ENCODE peak calls at places on chromosome 18, in seven cellular contexts. W is IMR-90, Y is OCI-LY7, K is uterus, D is transverse colon, Q is AG04450, I is heart right ventricle. N is an unnamed sample.

GRCh38 chr18:10928971-10929373 is 220.4 kb downstream of the PIEZO2 start:
- DNase-seq in W (peak; percentile 97), Y (peak; percentile 16), K (no peak), D (no peak), Q (peak; percentile 86), I (no peak), N (no peak)

GRCh38 chr18:46042571-46043123 is 29.4 kb downstream of the PSTPIP2 start:
- DNase-seq in W (peak; percentile 52), Y (no peak), K (no peak), D (no peak), Q (no peak), I (no peak), N (no peak)

GRCh38 chr18:79982736-79983135 is 5.6 kb downstream of the TXNL4A start:
- DNase-seq in W (peak; percentile 55), Y (no peak), K (no peak), D (no peak), Q (no peak), I (no peak), N (no peak)

GRCh38 chr18:44758821-44759624 is 78.3 kb downstream of the SETBP1 start:
- DNase-seq in W (no peak), Y (peak; percentile 89), K (no peak), D (peak; percentile 39), Q (no peak), I (no peak), N (peak; percentile 1)

GRCh38 chr18:48660346-48661228 is 121.8 kb downstream of the CTIF start:
- DNase-seq in W (no peak), Y (no peak), K (peak; percentile 17), D (no peak), Q (no peak), I (no peak), N (no peak)

GRCh38 chr18:79932907-79933306 is 18.5 kb downstream of the SLC66A2 start:
- DNase-seq in W (no peak), Y (no peak), K (no peak), D (no peak), Q (no peak), I (no peak), N (no peak)

GRCh38 chr18:36127866-36128845 is 984 bp downstream of the SLC39A6 start:
- DNase-seq in W (peak; percentile 69), Y (no peak), K (no peak), D (peak; percentile 15), Q (no peak), I (peak; percentile 14), N (no peak)

GRCh38 chr18:79531926-79532689 is 136.4 kb downstream of the NFATC1 start:
- DNase-seq in W (peak; percentile 53), Y (no peak), K (peak; percentile 12), D (peak; percentile 5), Q (no peak), I (no peak), N (no peak)

GRCh38 chr18:6714027-6714426 is 15.5 kb upstream of the ARHGAP28 start:
- DNase-seq in W (no peak), Y (no peak), K (no peak), D (no peak), Q (no peak), I (no peak), N (no peak)

GRCh38 chr18:55405655-55406373 is 182.2 kb downstream of the TCF4 start:
- DNase-seq in W (peak; percentile 95), Y (no peak), K (peak; percentile 89), D (peak; percentile 42), Q (peak; percentile 81), I (peak; percentile 95), N (no peak)

GRCh38 chr18:27656167-27656778 is 471.2 kb upstream of the CHST9 start:
- DNase-seq in W (no peak), Y (no peak), K (no peak), D (no peak), Q (no peak), I (no peak), N (no peak)

GRCh38 chr18:25456284-25456683 is 104.3 kb upstream of the ZNF521 start:
- DNase-seq in W (no peak), Y (no peak), K (no peak), D (no peak), Q (no peak), I (no peak), N (no peak)

GRCh38 chr18:58402247-58402646 is 226.6 kb downstream of the ALPK2 start:
- DNase-seq in W (no peak), Y (no peak), K (no peak), D (no peak), Q (no peak), I (no peak), N (no peak)

GRCh38 chr18:45207328-45207727 is 407.9 kb upstream of the SLC14A2 start:
- DNase-seq in W (no peak), Y (no peak), K (no peak), D (no peak), Q (no peak), I (no peak), N (no peak)

GRCh38 chr18:22180722-22181121 is 11.3 kb downstream of the GATA6 start:
- DNase-seq in W (no peak), Y (no peak), K (no peak), D (no peak), Q (no peak), I (no peak), N (no peak)
- H3K4me3 ChIP-seq in W (no peak overlapping the region), Y (no peak overlapping the region), K (no peak overlapping the region), D (no peak overlapping the region), Q (no peak overlapping the region), I (peak overlapping the region; percentile 18), N (no peak overlapping the region)

DNA sequence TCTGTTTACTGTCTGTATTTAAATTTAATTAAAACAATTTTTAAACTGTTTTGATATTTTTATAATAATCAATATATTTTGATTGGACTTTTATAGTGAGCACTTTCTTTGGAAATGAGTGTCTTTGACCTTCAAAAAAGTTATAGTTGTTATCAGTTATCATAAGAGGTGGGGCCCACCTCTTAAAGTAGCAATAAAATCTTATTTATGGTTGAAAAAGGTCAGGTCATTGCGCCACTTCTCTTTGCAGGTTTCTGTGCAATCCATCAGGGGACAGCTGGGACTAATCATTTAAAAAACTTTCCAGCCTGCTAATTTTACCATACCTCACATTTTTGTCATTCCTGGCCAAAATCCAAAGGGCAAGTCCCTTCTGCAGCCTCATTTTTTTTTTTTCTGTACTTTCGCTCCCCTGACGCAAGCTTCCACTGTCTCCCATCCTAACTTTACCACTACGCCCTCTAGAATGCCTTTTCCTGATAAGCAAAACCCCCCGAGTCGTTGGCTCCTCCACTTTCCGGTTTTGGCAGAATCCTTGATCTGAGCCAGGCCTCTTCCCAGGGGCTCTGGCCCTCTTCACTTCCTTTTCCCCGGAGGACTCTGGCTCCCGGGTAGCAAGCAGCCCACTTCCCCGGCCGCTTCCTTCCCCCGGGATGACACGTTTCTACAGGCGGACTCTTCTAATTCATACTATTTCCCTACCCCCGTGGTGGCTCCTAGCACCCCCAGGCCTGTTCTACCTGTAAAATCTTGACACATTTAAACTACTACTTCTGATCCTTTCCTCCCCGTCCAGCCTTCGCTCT is 1.1 kb upstream of the SEH1L start:
- DNase-seq in W (peak; percentile 89), Y (peak; percentile 35), K (peak; percentile 52), D (peak; percentile 47), Q (peak; percentile 78), I (peak; percentile 64), N (no peak)
- H3K27ac ChIP-seq in W (peak overlapping the region; percentile 93), Y (peak overlapping the region; percentile 90), K (peak overlapping the region; percentile 95), D (peak overlapping the region; percentile 98), Q (peak overlapping the region; percentile 99), I (peak overlapping the region; percentile 97), N (peak overlapping the region; percentile 84)

DNA sequence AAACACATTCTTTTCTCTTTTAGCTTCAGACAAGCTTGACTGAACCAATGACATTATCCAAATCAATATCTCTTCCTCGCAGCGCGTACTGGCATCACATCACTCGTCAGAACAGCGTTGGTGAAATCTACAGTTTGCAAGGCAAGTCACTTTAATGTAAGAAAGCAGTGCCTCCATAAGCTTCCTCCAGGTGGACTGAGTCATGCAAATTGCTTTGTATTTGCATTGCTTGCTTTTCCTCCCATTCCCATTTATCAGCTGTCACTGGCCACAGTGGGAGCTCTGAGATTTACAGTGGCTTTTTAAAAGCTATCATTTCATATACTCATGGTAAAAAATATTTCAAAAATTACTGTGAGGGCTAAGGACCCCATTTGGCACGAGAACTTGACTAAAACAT is 189.9 kb downstream of the CD226 start:
- DNase-seq in W (peak; percentile 66), Y (no peak), K (no peak), D (no peak), Q (no peak), I (no peak), N (no peak)
- H3K4me3 ChIP-seq in W (no peak overlapping the region), Y (no peak overlapping the region), K (no peak overlapping the region), D (no peak overlapping the region), Q (no peak overlapping the region), I (no peak overlapping the region), N (no peak overlapping the region)

GRCh38 chr18:3903341-3903740 is 453.4 kb downstream of the TGIF1 start:
- DNase-seq in W (peak; percentile 98), Y (no peak), K (no peak), D (no peak), Q (peak; percentile 79), I (no peak), N (no peak)
- H3K27ac ChIP-seq in W (peak overlapping the region; percentile 24), Y (no peak overlapping the region), K (no peak overlapping the region), D (no peak overlapping the region), Q (no peak overlapping the region), I (no peak overlapping the region), N (no peak overlapping the region)

DNA sequence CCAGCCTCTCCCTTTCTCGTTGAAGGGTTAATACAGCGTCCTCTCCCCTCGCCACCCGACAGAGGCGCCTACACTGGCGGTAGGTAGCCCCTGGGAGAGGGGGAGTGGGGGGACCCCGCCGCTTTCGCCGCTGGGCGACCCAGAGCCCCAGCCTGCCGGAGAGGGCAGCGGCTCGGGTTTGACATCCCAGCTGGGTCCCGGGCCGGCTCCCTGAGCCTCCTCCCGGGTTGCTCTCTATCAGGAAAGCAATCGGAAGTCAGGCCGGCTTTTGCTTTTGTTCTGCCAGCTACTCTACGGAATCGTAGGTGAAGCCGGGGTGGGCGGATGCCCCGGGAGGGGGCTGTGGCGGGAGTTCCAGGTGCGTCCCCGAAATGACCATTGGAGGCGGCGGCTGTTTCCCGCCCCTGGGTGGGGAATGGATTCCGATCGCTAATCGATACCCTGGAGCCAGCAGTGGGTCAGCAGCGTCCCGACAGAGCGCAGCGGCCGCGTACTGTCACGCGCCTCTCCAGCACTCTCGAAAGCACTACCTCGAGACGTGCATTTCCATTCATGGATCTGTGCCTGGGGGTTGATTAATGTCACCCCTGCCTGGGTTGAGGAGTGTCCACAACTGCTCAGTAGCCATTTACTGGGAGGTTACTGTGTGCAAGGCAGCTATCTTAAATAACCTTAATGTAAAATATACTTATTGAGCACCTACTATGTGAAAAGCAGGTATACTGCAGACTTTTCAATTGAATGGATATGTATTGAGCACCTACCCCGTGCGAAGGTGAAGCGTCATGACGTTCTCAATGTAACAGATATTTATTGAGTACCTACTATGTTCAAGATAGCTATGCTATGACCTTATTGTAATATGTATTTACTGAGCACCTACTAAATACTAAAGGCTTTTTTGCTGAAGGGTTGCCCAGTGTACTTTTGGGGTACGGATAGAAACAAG is 1.1 kb downstream of the MAPK4 start:
- DNase-seq in W (no peak), Y (no peak), K (no peak), D (no peak), Q (no peak), I (no peak), N (no peak)
- H3K4me3 ChIP-seq in W (no peak overlapping the region), Y (no peak overlapping the region), K (peak overlapping the region; percentile 61), D (peak overlapping the region; percentile 60), Q (no peak overlapping the region), I (peak overlapping the region; percentile 61), N (no peak overlapping the region)

GRCh38 chr18:8705941-8706544 is 687 bp downstream of the MTCL1 start:
- DNase-seq in W (no peak), Y (peak; percentile 61), K (no peak), D (no peak), Q (no peak), I (no peak), N (peak; percentile 23)
- H3K27ac ChIP-seq in W (peak overlapping the region; percentile 88), Y (peak overlapping the region; percentile 73), K (peak overlapping the region; percentile 77), D (peak overlapping the region; percentile 93), Q (no peak overlapping the region), I (peak overlapping the region; percentile 34), N (no peak overlapping the region)